ENCODE peak calls at places on chromosomes 6 and 20, in five cellular contexts. J is H7, V is transverse colon, F is activated gamma-delta T cell treated with Interleukin-2 at 50 U/mL for 16 hours, T is omental fat pad. R is an unnamed sample.

GRCh38 chr6:128807577-128807976 is 75.4 kb upstream of the LAMA2 start:
- DNase-seq in J (no peak), V (no peak), F (no peak), T (no peak), R (no peak)

GRCh38 chr6:133895573-133896343 is 6.8 kb downstream of the TCF21 start:
- DNase-seq in J (peak; percentile 69), V (no peak), F (no peak), T (no peak), R (no peak)

GRCh38 chr6:169227116-169227515 is 26.5 kb downstream of the THBS2 start:
- DNase-seq in J (peak; percentile 21), V (no peak), F (no peak), T (peak; percentile 12), R (no peak)

GRCh38 chr20:61922411-61922810 is 143.3 kb downstream of the TAF4 start:
- DNase-seq in J (no peak), V (no peak), F (no peak), T (no peak), R (no peak)

GRCh38 chr6:52157301-52157930 is 28.8 kb upstream of the IL17A start:
- DNase-seq in J (no peak), V (no peak), F (no peak), T (no peak), R (no peak)

GRCh38 chr6:131918650-131919355 is 32.4 kb downstream of the CCN2 start:
- DNase-seq in J (no peak), V (no peak), F (no peak), T (no peak), R (no peak)

GRCh38 chr20:32894711-32895355 is 36.1 kb downstream of the EFCAB8 start:
- DNase-seq in J (no peak), V (no peak), F (no peak), T (no peak), R (no peak)

GRCh38 chr6:169454204-169454871 is 200.7 kb upstream of the THBS2 start:
- DNase-seq in J (no peak), V (no peak), F (no peak), T (no peak), R (no peak)

GRCh38 chr6:169155481-169155880 is 98.2 kb downstream of the THBS2 start:
- DNase-seq in J (no peak), V (no peak), F (no peak), T (no peak), R (no peak)

GRCh38 chr20:36391456-36391855 is 85.3 kb downstream of the DLGAP4 start:
- DNase-seq in J (peak; percentile 71), V (no peak), F (no peak), T (no peak), R (no peak)

GRCh38 chr6:169499728-169500265 is 202.0 kb downstream of the WDR27 start:
- DNase-seq in J (no peak), V (no peak), F (no peak), T (no peak), R (peak; percentile 3)

GRCh38 chr6:95865857-95866256 is 149.9 kb upstream of the FUT9 start:
- DNase-seq in J (no peak), V (no peak), F (no peak), T (no peak), R (no peak)

GRCh38 chr20:61046721-61047351 is 205.2 kb upstream of the CDH4 start:
- DNase-seq in J (no peak), V (no peak), F (no peak), T (no peak), R (no peak)

GRCh38 chr20:4795394-4795793 is 73.7 kb downstream of the PRND start:
- DNase-seq in J (peak; percentile 68), V (no peak), F (peak; percentile 21), T (peak; percentile 36), R (no peak)

GRCh38 chr20:13419445-13419844 is 198.4 kb downstream of the ISM1 start:
- DNase-seq in J (no peak), V (no peak), F (no peak), T (no peak), R (no peak)

GRCh38 chr20:3798405-3798768 is 2.3 kb downstream of the CDC25B start:
- DNase-seq in J (no peak), V (no peak), F (no peak), T (no peak), R (no peak)

GRCh38 chr20:38600057-38600456 is 1.6 kb upstream of the ARHGAP40 start:
- DNase-seq in J (no peak), V (no peak), F (no peak), T (no peak), R (no peak)

GRCh38 chr6:5997420-5998093 is 9.2 kb downstream of the NRN1 start:
- DNase-seq in J (peak; percentile 85), V (no peak), F (no peak), T (no peak), R (no peak)

GRCh38 chr6:33752139-33753015 is 5.7 kb upstream of the IP6K3 start:
- DNase-seq in J (no peak), V (peak; percentile 83), F (no peak), T (no peak), R (no peak)

GRCh38 chr20:1774479-1774878 is 116.9 kb upstream of the SIRPG start:
- DNase-seq in J (no peak), V (no peak), F (no peak), T (no peak), R (no peak)

GRCh38 chr6:38095054-38095453 is 275.5 kb downstream of the ZFAND3 start:
- DNase-seq in J (no peak), V (no peak), F (no peak), T (no peak), R (no peak)

GRCh38 chr6:76774750-76775396 is 688.4 kb downstream of the HTR1B start:
- DNase-seq in J (no peak), V (no peak), F (no peak), T (no peak), R (no peak)

GRCh38 chr6:33014841-33015634 is 5.6 kb upstream of the HLA-DOA start:
- DNase-seq in J (peak; percentile 76), V (peak; percentile 37), F (peak; percentile 61), T (no peak), R (peak; percentile 85)

GRCh38 chr6:14763139-14763538 is 482.7 kb upstream of the JARID2 start:
- DNase-seq in J (no peak), V (no peak), F (no peak), T (no peak), R (no peak)

GRCh38 chr6:72621243-72622093 is at the start of gene KCNQ5:
- DNase-seq in J (peak; percentile 73), V (peak; percentile 8), F (peak; percentile 5), T (no peak), R (no peak)

GRCh38 chr6:3471711-3472110 is 14.9 kb upstream of the SLC22A23 start:
- DNase-seq in J (no peak), V (no peak), F (no peak), T (no peak), R (no peak)

GRCh38 chr6:167392631-167393301 is 67.9 kb downstream of the TTLL2 start:
- DNase-seq in J (no peak), V (no peak), F (no peak), T (no peak), R (no peak)

GRCh38 chr6:143061597-143062385 is 1.1 kb downstream of the AIG1 start:
- DNase-seq in J (no peak), V (no peak), F (no peak), T (no peak), R (no peak)

GRCh38 chr20:58366016-58366415 is 23.0 kb upstream of the VAPB start:
- DNase-seq in J (peak; percentile 50), V (no peak), F (no peak), T (no peak), R (no peak)

GRCh38 chr6:32830936-32831335 is 7.6 kb downstream of the TAP2 start:
- DNase-seq in J (no peak), V (no peak), F (no peak), T (no peak), R (no peak)

GRCh38 chr6:6918216-6918983 is 189.4 kb upstream of the RREB1 start:
- DNase-seq in J (no peak), V (no peak), F (no peak), T (no peak), R (no peak)

GRCh38 chr6:114272582-114272981 is 70.2 kb downstream of the HS3ST5 start:
- DNase-seq in J (no peak), V (no peak), F (no peak), T (no peak), R (no peak)

GRCh38 chr6:24484657-24485318 is 4.6 kb downstream of the GPLD1 start:
- DNase-seq in J (no peak), V (no peak), F (no peak), T (no peak), R (no peak)

GRCh38 chr6:162055365-162055764 is 672.2 kb downstream of the PRKN start:
- DNase-seq in J (peak; percentile 12), V (no peak), F (no peak), T (no peak), R (no peak)

GRCh38 chr6:7468382-7469081 is 72.9 kb upstream of the DSP start:
- DNase-seq in J (no peak), V (no peak), F (no peak), T (peak; percentile 32), R (no peak)

GRCh38 chr20:63529861-63530787 is 7.1 kb downstream of the PTK6 start:
- DNase-seq in J (peak; percentile 65), V (no peak), F (no peak), T (no peak), R (no peak)

GRCh38 chr20:35704514-35705261 is 5.5 kb downstream of the ROMO1 start:
- DNase-seq in J (no peak), V (no peak), F (no peak), T (no peak), R (no peak)

GRCh38 chr6:50816115-50816675 is 2.5 kb upstream of the TFAP2B start:
- DNase-seq in J (peak; percentile 74), V (peak; percentile 74), F (peak; percentile 26), T (peak; percentile 46), R (peak; percentile 37)

GRCh38 chr20:32179515-32179914 is 28.0 kb downstream of the PLAGL2 start:
- DNase-seq in J (no peak), V (no peak), F (no peak), T (no peak), R (no peak)

R was measured in hippocampal formation.